ENCODE peak calls at places on chromosomes 5 and 9, in five cellular contexts. One of them, this sample, is unnamed.

GRCh38 chr5:7208911-7209310 is 187.0 kb upstream of the ADCY2 start:
- DNase-seq in heart left ventricle: no peak
- DNase-seq in effector memory CD4-positive, alpha-beta T cell: no peak
- DNase-seq in SJSA1: no peak
- DNase-seq in Peyer's patch: no peak
- DNase-seq in this sample: no peak

GRCh38 chr5:91283899-91284298 is 99.2 kb downstream of the ARRDC3 start:
- DNase-seq in Peyer's patch: no peak
- DNase-seq in SJSA1: peak; percentile 80
- DNase-seq in effector memory CD4-positive, alpha-beta T cell: no peak
- DNase-seq in heart left ventricle: no peak
- DNase-seq in this sample: no peak

GRCh38 chr5:173880306-173880985 is 7.7 kb upstream of the CPEB4 start:
- DNase-seq in effector memory CD4-positive, alpha-beta T cell: no peak
- DNase-seq in Peyer's patch: no peak
- DNase-seq in heart left ventricle: no peak
- DNase-seq in SJSA1: no peak
- DNase-seq in this sample: no peak

GRCh38 chr5:111075520-111075919 is 4.0 kb downstream of the TSLP start:
- DNase-seq in SJSA1: no peak
- DNase-seq in Peyer's patch: no peak
- DNase-seq in effector memory CD4-positive, alpha-beta T cell: no peak
- DNase-seq in heart left ventricle: no peak
- DNase-seq in this sample: no peak

GRCh38 chr9:126033318-126033717 is 286.1 kb downstream of the PBX3 start:
- DNase-seq in effector memory CD4-positive, alpha-beta T cell: no peak
- DNase-seq in SJSA1: no peak
- DNase-seq in Peyer's patch: no peak
- DNase-seq in heart left ventricle: no peak
- DNase-seq in this sample: no peak

GRCh38 chr5:113112435-113112834 is 135.8 kb downstream of the DCP2 start:
- DNase-seq in SJSA1: no peak
- DNase-seq in Peyer's patch: no peak
- DNase-seq in effector memory CD4-positive, alpha-beta T cell: no peak
- DNase-seq in heart left ventricle: peak; percentile 44
- DNase-seq in this sample: no peak

GRCh38 chr5:41650131-41650530 is 139.7 kb upstream of the PLCXD3 start:
- DNase-seq in SJSA1: no peak
- DNase-seq in heart left ventricle: no peak
- DNase-seq in effector memory CD4-positive, alpha-beta T cell: no peak
- DNase-seq in Peyer's patch: no peak
- DNase-seq in this sample: no peak

GRCh38 chr5:151084363-151084762 is 3.5 kb upstream of the TNIP1 start:
- DNase-seq in SJSA1: peak; percentile 92
- DNase-seq in effector memory CD4-positive, alpha-beta T cell: no peak
- DNase-seq in heart left ventricle: no peak
- DNase-seq in Peyer's patch: no peak
- DNase-seq in this sample: no peak

GRCh38 chr5:106493910-106494309 is 1176.8 kb downstream of the EFNA5 start:
- DNase-seq in Peyer's patch: no peak
- DNase-seq in heart left ventricle: no peak
- DNase-seq in SJSA1: no peak
- DNase-seq in effector memory CD4-positive, alpha-beta T cell: no peak
- DNase-seq in this sample: no peak

GRCh38 chr5:28249771-28250415 is 1211.5 kb upstream of the CDH9 start:
- DNase-seq in effector memory CD4-positive, alpha-beta T cell: no peak
- DNase-seq in SJSA1: no peak
- DNase-seq in heart left ventricle: no peak
- DNase-seq in Peyer's patch: no peak
- DNase-seq in this sample: no peak

GRCh38 chr9:35736201-35736633 is 3.8 kb downstream of the CREB3 start:
- DNase-seq in effector memory CD4-positive, alpha-beta T cell: peak; percentile 22
- DNase-seq in SJSA1: peak; percentile 36
- DNase-seq in Peyer's patch: peak; percentile 67
- DNase-seq in heart left ventricle: peak; percentile 72
- DNase-seq in this sample: no peak

GRCh38 chr5:11888221-11888620 is 16.0 kb downstream of the CTNND2 start:
- DNase-seq in SJSA1: no peak
- DNase-seq in Peyer's patch: no peak
- DNase-seq in heart left ventricle: no peak
- DNase-seq in effector memory CD4-positive, alpha-beta T cell: no peak
- DNase-seq in this sample: no peak

GRCh38 chr5:67462150-67462549 is 265.6 kb upstream of the CD180 start:
- DNase-seq in SJSA1: no peak
- DNase-seq in heart left ventricle: no peak
- DNase-seq in effector memory CD4-positive, alpha-beta T cell: no peak
- DNase-seq in Peyer's patch: no peak
- DNase-seq in this sample: no peak

GRCh38 chr5:145981612-145982571 is 45.5 kb downstream of the SH3RF2 start:
- DNase-seq in effector memory CD4-positive, alpha-beta T cell: no peak
- DNase-seq in SJSA1: no peak
- DNase-seq in heart left ventricle: no peak
- DNase-seq in Peyer's patch: no peak
- DNase-seq in this sample: no peak

GRCh38 chr5:86968311-86968753 is 299.4 kb upstream of the RASA1 start:
- DNase-seq in Peyer's patch: no peak
- DNase-seq in effector memory CD4-positive, alpha-beta T cell: no peak
- DNase-seq in SJSA1: peak; percentile 68
- DNase-seq in heart left ventricle: peak; percentile 38
- DNase-seq in this sample: no peak

GRCh38 chr9:77985996-77986395 is 45.6 kb downstream of the GNAQ start:
- DNase-seq in Peyer's patch: no peak
- DNase-seq in SJSA1: no peak
- DNase-seq in effector memory CD4-positive, alpha-beta T cell: no peak
- DNase-seq in heart left ventricle: no peak
- DNase-seq in this sample: no peak

GRCh38 chr5:96148376-96148775 is 186.7 kb upstream of the ELL2 start:
- DNase-seq in Peyer's patch: no peak
- DNase-seq in effector memory CD4-positive, alpha-beta T cell: no peak
- DNase-seq in SJSA1: no peak
- DNase-seq in heart left ventricle: no peak
- DNase-seq in this sample: no peak

GRCh38 chr5:150571836-150572235 is 63.9 kb downstream of the NDST1 start:
- DNase-seq in SJSA1: no peak
- DNase-seq in heart left ventricle: no peak
- DNase-seq in Peyer's patch: no peak
- DNase-seq in effector memory CD4-positive, alpha-beta T cell: no peak
- DNase-seq in this sample: no peak

GRCh38 chr5:149423287-149424268 is 44.5 kb upstream of the IL17B start:
- DNase-seq in effector memory CD4-positive, alpha-beta T cell: no peak
- DNase-seq in Peyer's patch: no peak
- DNase-seq in SJSA1: peak; percentile 67
- DNase-seq in heart left ventricle: peak; percentile 87
- DNase-seq in this sample: no peak

GRCh38 chr9:133888048-133888778 is 103.9 kb downstream of the VAV2 start:
- DNase-seq in SJSA1: no peak
- DNase-seq in Peyer's patch: no peak
- DNase-seq in heart left ventricle: no peak
- DNase-seq in effector memory CD4-positive, alpha-beta T cell: no peak
- DNase-seq in this sample: no peak
- H3K4me1 ChIP-seq in SJSA1: peaks cover 2% of the 10 kb centered on the region
- H3K4me1 ChIP-seq in Peyer's patch: no peaks in the 10 kb centered on the region
- H3K4me1 ChIP-seq in heart left ventricle: no peaks in the 10 kb centered on the region
- H3K4me1 ChIP-seq in effector memory CD4-positive, alpha-beta T cell: no peaks in the 10 kb centered on the region
- H3K4me1 ChIP-seq in this sample: no peaks in the 10 kb centered on the region

DNA sequence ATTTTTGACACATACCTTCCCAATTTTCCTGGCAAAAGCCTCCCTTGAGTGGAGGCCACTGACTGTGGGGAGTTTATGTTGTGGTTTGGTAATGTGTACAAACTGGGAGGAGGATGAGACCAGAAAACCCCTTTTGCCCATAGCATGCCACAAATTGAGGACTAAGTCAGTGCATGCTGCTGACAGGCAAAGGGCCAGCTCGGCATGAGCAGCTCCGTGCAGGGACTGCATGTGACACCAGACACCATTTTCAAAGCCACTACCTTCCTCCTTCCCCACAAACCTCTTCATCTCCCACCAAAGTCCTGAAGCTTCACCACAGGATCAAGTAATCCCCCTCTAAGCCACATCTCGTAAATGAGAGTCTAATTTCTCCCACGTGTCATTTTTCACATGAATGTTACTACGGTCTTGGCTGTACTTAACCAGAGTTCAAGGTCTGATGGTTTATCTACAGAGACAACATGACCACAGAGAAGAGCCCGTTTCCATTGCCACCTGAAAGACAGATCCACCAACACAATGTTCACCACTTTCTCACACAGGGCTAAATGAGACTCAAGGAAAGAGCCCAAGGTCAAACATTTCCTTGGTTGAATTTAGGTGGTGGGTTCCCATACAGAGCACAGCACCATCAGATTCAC is 106.5 kb downstream of the NFIB start:
- DNase-seq in effector memory CD4-positive, alpha-beta T cell: no peak
- DNase-seq in SJSA1: no peak
- DNase-seq in Peyer's patch: no peak
- DNase-seq in heart left ventricle: peak; percentile 33
- DNase-seq in this sample: no peak
- H3K4me1 ChIP-seq in effector memory CD4-positive, alpha-beta T cell: no peaks in the 10 kb centered on the region
- H3K4me1 ChIP-seq in SJSA1: peaks cover 7% of the 10 kb centered on the region
- H3K4me1 ChIP-seq in Peyer's patch: no peaks in the 10 kb centered on the region
- H3K4me1 ChIP-seq in heart left ventricle: peaks cover 50% of the 10 kb centered on the region
- H3K4me1 ChIP-seq in this sample: peaks cover 10% of the 10 kb centered on the region

GRCh38 chr9:5890641-5891040 is at the start of gene MLANA:
- DNase-seq in heart left ventricle: no peak
- DNase-seq in SJSA1: no peak
- DNase-seq in Peyer's patch: no peak
- DNase-seq in effector memory CD4-positive, alpha-beta T cell: no peak
- DNase-seq in this sample: no peak

GRCh38 chr9:5884191-5884590 is 6.5 kb upstream of the MLANA start:
- DNase-seq in SJSA1: no peak
- DNase-seq in effector memory CD4-positive, alpha-beta T cell: no peak
- DNase-seq in heart left ventricle: no peak
- DNase-seq in Peyer's patch: no peak
- DNase-seq in this sample: no peak

DNA sequence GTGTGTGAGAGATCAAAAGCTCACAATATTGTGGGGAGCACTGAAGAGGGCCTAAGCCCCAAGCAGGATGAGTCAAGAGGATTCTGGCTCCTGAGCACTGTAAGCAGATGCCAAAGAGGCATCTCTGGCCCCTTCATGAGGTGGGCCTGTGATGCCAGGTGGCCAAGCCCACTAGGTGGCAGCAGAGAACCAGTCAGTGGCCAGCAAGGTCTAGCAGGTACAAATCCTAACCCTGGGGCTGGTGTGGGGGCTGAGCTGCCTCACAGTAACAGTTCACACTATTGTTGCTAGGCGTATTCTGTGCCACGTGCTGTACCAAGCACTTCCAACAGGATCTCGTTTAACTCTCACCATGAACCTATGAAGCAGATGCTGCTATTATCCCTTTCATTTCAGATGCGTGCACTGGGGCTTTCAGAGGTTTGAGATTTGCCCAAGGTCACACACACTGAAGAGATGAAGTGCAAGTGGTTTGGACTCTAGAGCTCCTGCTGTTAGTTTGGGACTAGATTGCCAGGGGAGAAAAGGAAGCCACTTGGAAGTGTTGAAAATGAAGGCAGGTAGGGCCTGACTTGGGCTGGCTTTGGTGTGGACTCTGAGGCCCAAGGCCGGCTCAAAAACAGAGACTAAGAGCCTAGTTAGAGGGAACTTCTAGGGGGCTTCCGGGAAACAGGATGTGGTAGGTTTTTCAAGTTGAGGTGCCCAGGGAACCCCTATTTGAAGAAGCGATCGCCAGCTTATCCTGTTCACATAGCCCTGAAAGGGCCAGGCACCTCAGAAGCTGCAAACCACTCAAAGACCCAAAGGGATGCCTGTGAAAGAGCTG is 4.4 kb upstream of the MLANA start:
- DNase-seq in effector memory CD4-positive, alpha-beta T cell: peak; percentile 45
- DNase-seq in heart left ventricle: peak; percentile 72
- DNase-seq in SJSA1: peak; percentile 6
- DNase-seq in Peyer's patch: peak; percentile 71
- DNase-seq in this sample: peak; percentile 84
- H3K4me1 ChIP-seq in effector memory CD4-positive, alpha-beta T cell: no peaks in the 10 kb centered on the region
- H3K4me1 ChIP-seq in heart left ventricle: no peaks in the 10 kb centered on the region
- H3K4me1 ChIP-seq in SJSA1: no peaks in the 10 kb centered on the region
- H3K4me1 ChIP-seq in Peyer's patch: no peaks in the 10 kb centered on the region
- H3K4me1 ChIP-seq in this sample: no peaks in the 10 kb centered on the region

GRCh38 chr5:148162038-148162437 is 6.3 kb upstream of the SPINK14 start:
- DNase-seq in SJSA1: no peak
- DNase-seq in Peyer's patch: no peak
- DNase-seq in heart left ventricle: no peak
- DNase-seq in effector memory CD4-positive, alpha-beta T cell: no peak
- DNase-seq in this sample: no peak

GRCh38 chr5:148172377-148172776 is 4.0 kb downstream of the SPINK14 start:
- DNase-seq in heart left ventricle: no peak
- DNase-seq in Peyer's patch: no peak
- DNase-seq in effector memory CD4-positive, alpha-beta T cell: no peak
- DNase-seq in SJSA1: no peak
- DNase-seq in this sample: no peak

GRCh38 chr5:148163345-148163744 is 5.0 kb upstream of the SPINK14 start:
- DNase-seq in heart left ventricle: no peak
- DNase-seq in effector memory CD4-positive, alpha-beta T cell: no peak
- DNase-seq in SJSA1: no peak
- DNase-seq in Peyer's patch: no peak
- DNase-seq in this sample: no peak

GRCh38 chr5:148168246-148168645 is at the start of gene SPINK14:
- DNase-seq in Peyer's patch: no peak
- DNase-seq in effector memory CD4-positive, alpha-beta T cell: no peak
- DNase-seq in SJSA1: no peak
- DNase-seq in heart left ventricle: no peak
- DNase-seq in this sample: no peak

GRCh38 chr5:148166550-148167283 is 1.6 kb upstream of the SPINK14 start:
- DNase-seq in heart left ventricle: no peak
- DNase-seq in Peyer's patch: no peak
- DNase-seq in effector memory CD4-positive, alpha-beta T cell: no peak
- DNase-seq in SJSA1: no peak
- DNase-seq in this sample: no peak
- H3K4me1 ChIP-seq in heart left ventricle: no peaks in the 10 kb centered on the region
- H3K4me1 ChIP-seq in Peyer's patch: no peaks in the 10 kb centered on the region
- H3K4me1 ChIP-seq in effector memory CD4-positive, alpha-beta T cell: no peaks in the 10 kb centered on the region
- H3K4me1 ChIP-seq in SJSA1: no peaks in the 10 kb centered on the region
- H3K4me1 ChIP-seq in this sample: no peaks in the 10 kb centered on the region

GRCh38 chr5:61701877-61702602 is 370.0 kb downstream of the ZSWIM6 start:
- DNase-seq in effector memory CD4-positive, alpha-beta T cell: no peak
- DNase-seq in heart left ventricle: no peak
- DNase-seq in Peyer's patch: no peak
- DNase-seq in SJSA1: no peak
- DNase-seq in this sample: no peak
- H3K4me1 ChIP-seq in effector memory CD4-positive, alpha-beta T cell: no peaks in the 10 kb centered on the region
- H3K4me1 ChIP-seq in heart left ventricle: no peaks in the 10 kb centered on the region
- H3K4me1 ChIP-seq in Peyer's patch: no peaks in the 10 kb centered on the region
- H3K4me1 ChIP-seq in SJSA1: no peaks in the 10 kb centered on the region
- H3K4me1 ChIP-seq in this sample: no peaks in the 10 kb centered on the region

DNA sequence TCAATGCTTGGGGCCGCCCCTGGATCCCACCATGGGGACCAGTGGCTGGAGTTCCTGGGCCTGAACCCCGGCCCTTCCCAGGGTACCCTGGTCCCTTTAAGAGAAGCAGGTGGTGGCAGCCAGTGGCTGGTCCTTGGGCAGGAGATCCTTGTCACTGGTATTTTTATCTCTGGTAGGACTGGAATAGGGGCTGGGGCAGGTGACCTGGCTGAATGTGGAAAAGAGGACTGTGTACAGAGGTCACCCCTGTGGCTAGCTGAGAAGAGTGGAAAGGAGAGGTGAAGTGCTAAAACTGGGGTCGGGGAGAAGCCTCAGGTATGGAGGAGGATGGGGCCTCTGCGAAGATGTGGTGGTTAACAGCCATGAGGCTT is 7.0 kb downstream of the CRAT start:
- DNase-seq in heart left ventricle: no peak
- DNase-seq in effector memory CD4-positive, alpha-beta T cell: no peak
- DNase-seq in SJSA1: no peak
- DNase-seq in Peyer's patch: no peak
- DNase-seq in this sample: no peak
- H3K4me1 ChIP-seq in heart left ventricle: no peaks in the 10 kb centered on the region
- H3K4me1 ChIP-seq in effector memory CD4-positive, alpha-beta T cell: no peaks in the 10 kb centered on the region
- H3K4me1 ChIP-seq in SJSA1: no peaks in the 10 kb centered on the region
- H3K4me1 ChIP-seq in Peyer's patch: no peaks in the 10 kb centered on the region
- H3K4me1 ChIP-seq in this sample: no peaks in the 10 kb centered on the region